ENCODE peak calls at places on chromosome 16, in four cellular contexts. V is K562, P is A549, U is GM12878. F is an unnamed sample.

GRCh38 chr16:47565454-47565853 is 104.3 kb downstream of the PHKB start:
- DNase-seq in V (no peak), P (no peak), U (no peak), F (no peak)

GRCh38 chr16:10181196-10182162 is 749 bp downstream of the GRIN2A start:
- DNase-seq in V (peak), P (peak), U (no peak), F (peak)

GRCh38 chr16:58032710-58033293 is 7.2 kb downstream of the MMP15 start:
- DNase-seq in V (peak), P (no peak), U (no peak), F (no peak)

GRCh38 chr16:75754126-75754525 is 27.8 kb upstream of the CPHXL start:
- DNase-seq in V (no peak), P (no peak), U (no peak), F (peak)

GRCh38 chr16:14131774-14132695 is 60.9 kb downstream of the MRTFB start:
- DNase-seq in V (no peak), P (no peak), U (no peak), F (peak)

GRCh38 chr16:82715833-82716232 is 89.1 kb downstream of the CDH13 start:
- DNase-seq in V (no peak), P (no peak), U (no peak), F (no peak)

GRCh38 chr16:54453863-54454262 is 167.3 kb upstream of the IRX3 start:
- DNase-seq in V (no peak), P (no peak), U (no peak), F (no peak)

GRCh38 chr16:4675864-4676786 is 17.2 kb upstream of the NUDT16L1 start:
- DNase-seq in V (no peak), P (no peak), U (no peak), F (peak)

GRCh38 chr16:19472487-19472886 is 49.4 kb downstream of the GDE1 start:
- DNase-seq in V (no peak), P (no peak), U (no peak), F (no peak)

GRCh38 chr16:55465077-55465896 is 13.7 kb upstream of the MMP2 start:
- DNase-seq in V (peak), P (peak), U (peak), F (peak)

GRCh38 chr16:89071686-89072182 is 21.9 kb upstream of the ACSF3 start:
- DNase-seq in V (peak), P (no peak), U (no peak), F (no peak)

GRCh38 chr16:3857189-3858013 is 23.1 kb downstream of the CREBBP start:
- DNase-seq in V (no peak), P (no peak), U (peak), F (peak)

GRCh38 chr16:22141746-22142145 is 20.6 kb upstream of the SDR42E2 start:
- DNase-seq in V (peak), P (peak), U (no peak), F (peak)

GRCh38 chr16:86823895-86824671 is 245.7 kb downstream of the FOXL1 start:
- DNase-seq in V (no peak), P (no peak), U (no peak), F (no peak)

GRCh38 chr16:12868169-12868568 is 33.2 kb upstream of the SHISA9 start:
- DNase-seq in V (no peak), P (no peak), U (no peak), F (no peak)

GRCh38 chr16:49356728-49357488 is 16.7 kb upstream of the C16orf78 start:
- DNase-seq in V (no peak), P (no peak), U (no peak), F (no peak)

GRCh38 chr16:23650674-23651073 is 9.4 kb downstream of the DCTN5 start:
- DNase-seq in V (no peak), P (no peak), U (no peak), F (no peak)
- TF ChIP-seq POLR2AphosphoS2 in V (no peak), P (no peak), U (no peak), F (no peak)

DNA sequence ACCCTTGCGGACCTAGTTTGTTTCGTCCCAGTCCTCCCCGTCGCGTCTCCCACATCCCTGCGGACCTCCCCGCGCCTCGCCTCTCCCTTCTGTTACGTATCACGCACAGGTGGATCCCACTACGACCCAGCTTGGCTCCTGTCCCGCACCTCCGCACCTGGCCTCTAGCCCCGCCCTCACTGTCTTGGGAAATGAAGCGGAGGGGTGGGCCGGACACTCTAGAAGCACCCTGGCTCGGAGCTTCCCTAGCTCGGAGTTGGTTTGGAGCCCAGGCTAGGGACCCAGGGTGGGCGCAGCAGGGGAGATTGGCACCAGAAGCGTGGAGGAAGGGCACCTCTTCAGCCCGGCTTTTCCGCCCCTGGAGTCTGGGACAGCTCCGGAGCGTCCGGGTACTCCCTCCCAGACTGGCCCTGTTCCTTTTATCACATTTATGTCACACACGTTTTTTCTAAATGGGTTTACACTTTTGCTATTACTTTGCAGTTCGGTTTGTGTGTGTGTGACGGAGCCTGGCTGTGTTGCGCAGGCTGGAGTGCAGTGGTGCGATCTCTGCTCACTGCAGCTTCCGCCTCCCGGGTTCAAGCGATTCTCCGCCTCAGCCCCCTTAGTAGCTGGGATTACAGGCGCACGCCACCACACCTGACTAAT is 1.4 kb upstream of the CEMP1 start:
- DNase-seq in V (peak), P (no peak), U (peak), F (peak)
- TF ChIP-seq POLR2AphosphoS2 in V (no peak), P (no peak), U (no peak), F (no peak)

GRCh38 chr16:85447657-85448313 is 165.3 kb upstream of the GSE1 start:
- DNase-seq in V (no peak), P (no peak), U (no peak), F (no peak)

GRCh38 chr16:85449885-85450245 is 163.3 kb upstream of the GSE1 start:
- DNase-seq in V (no peak), P (no peak), U (no peak), F (no peak)

GRCh38 chr16:85449195-85449884 is 163.8 kb upstream of the GSE1 start:
- DNase-seq in V (no peak), P (no peak), U (no peak), F (peak)

GRCh38 chr16:85446846-85447656 is 166.1 kb upstream of the GSE1 start:
- DNase-seq in V (no peak), P (no peak), U (peak), F (no peak)

DNA sequence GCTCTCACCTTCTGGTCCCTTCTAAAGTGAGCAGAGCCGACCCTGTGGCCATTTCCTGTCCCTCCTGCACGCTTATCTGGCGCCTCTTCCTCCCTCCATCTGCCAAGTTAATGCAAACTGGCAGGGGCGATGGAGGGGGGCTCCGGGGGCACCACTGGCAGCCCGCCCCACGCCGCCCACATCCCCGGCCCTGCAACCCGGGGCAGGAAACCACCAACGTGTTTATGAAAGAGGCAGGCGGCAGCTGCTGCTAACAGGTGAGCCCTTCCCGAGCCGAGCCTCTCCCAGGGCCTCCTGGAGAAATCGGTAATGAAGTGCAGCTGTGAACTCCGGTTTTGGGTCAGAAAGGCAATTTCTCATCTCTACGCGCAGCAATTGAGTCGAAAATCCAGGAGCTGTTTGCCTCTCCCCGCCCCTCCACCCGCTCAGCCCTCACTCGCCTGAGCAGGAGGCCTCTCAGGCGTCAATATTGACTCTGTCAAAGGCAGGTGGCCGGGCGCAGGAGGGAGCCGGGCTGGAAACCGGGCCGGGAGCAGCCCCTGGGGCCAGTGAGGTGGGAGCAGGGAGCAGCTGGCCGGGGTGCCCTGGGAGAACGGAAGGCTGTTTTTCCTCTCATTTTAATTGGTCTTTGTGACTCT is 164.4 kb upstream of the GSE1 start:
- DNase-seq in V (no peak), P (no peak), U (no peak), F (peak)
- TF ChIP-seq POLR2AphosphoS2 in V (no peak), P (no peak), U (no peak), F (no peak)

GRCh38 chr16:1961651-1962067 is 2.3 kb downstream of the NDUFB10 start:
- DNase-seq in V (peak), P (no peak), U (no peak), F (peak)
- TF ChIP-seq POLR2AphosphoS2 in V (no peak), P (no peak), U (no peak), F (no peak)

GRCh38 chr16:11621920-11622651 is 35.4 kb upstream of the LITAF start:
- DNase-seq in V (no peak), P (no peak), U (no peak), F (no peak)
- TF ChIP-seq POLR2AphosphoS2 in V (no peak), P (no peak), U (no peak), F (no peak)

DNA sequence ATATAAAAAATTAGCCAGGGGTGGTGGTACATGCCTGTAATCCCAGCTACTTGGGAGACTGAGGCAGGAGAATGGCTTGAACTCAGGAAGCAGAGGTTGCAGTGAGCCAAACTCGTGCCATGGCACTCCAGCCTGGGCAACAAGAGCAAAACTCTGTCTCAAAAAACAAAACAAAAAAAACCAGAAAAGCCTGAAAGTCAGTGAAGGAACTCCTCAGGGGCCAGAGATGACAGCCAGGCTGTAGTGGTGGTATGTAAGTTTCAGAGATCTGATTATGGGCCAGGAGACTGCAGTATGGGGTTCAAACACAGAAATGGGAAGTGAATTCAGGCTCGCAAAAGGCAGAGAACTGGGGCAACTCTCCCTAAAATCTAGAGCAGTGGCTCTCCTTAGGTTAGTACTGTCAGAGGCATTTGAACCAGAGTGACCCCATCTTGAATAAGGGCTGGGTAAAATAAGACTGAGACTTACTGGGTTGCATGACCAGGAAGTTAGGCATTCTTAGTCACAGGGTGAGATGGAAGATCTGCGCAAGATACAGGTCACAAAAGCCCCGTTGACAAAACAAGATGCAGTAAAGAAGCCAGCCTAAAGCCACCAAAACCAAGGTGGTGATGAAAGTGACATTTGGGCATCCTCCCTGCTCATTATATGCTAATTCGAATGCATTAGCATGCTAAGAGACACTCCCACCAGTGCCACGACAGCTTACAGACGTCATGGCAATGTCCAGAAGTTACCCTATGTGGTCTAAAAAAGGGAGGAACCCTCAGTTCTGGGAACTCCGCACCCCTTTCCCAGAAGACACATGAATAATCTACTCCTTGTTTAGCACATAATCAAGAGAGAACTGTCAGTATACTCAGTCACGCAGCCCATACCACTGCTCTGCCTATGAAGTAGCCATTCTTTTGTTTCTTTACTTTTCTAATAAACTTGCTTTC is 120.2 kb upstream of the XYLT1 start:
- DNase-seq in V (no peak), P (no peak), U (no peak), F (no peak)
- TF ChIP-seq POLR2AphosphoS2 in V (no peak), P (no peak), U (no peak), F (no peak)

GRCh38 chr16:11265124-11265523 is 4.0 kb downstream of the TNP2 start:
- DNase-seq in V (no peak), P (no peak), U (no peak), F (no peak)

GRCh38 chr16:11262915-11263314 is 6.2 kb downstream of the TNP2 start:
- DNase-seq in V (no peak), P (no peak), U (no peak), F (no peak)

GRCh38 chr16:11264155-11264832 is 4.8 kb downstream of the TNP2 start:
- DNase-seq in V (no peak), P (no peak), U (no peak), F (no peak)

GRCh38 chr16:11260596-11260966 is 4.6 kb upstream of the SOCS1 start:
- DNase-seq in V (no peak), P (no peak), U (no peak), F (no peak)

GRCh38 chr16:11263737-11264136 is 5.4 kb downstream of the TNP2 start:
- DNase-seq in V (no peak), P (no peak), U (no peak), F (no peak)
- TF ChIP-seq POLR2AphosphoS2 in V (no peak), P (no peak), U (no peak), F (no peak)

GRCh38 chr16:29992371-29992967 is 2.9 kb downstream of the HIRIP3 start:
- DNase-seq in V (no peak), P (no peak), U (no peak), F (no peak)

GRCh38 chr16:29993903-29994612 is 1.4 kb downstream of the HIRIP3 start:
- DNase-seq in V (no peak), P (no peak), U (no peak), F (no peak)

GRCh38 chr16:29991571-29991904 is 3.9 kb downstream of the HIRIP3 start:
- DNase-seq in V (no peak), P (no peak), U (no peak), F (no peak)

GRCh38 chr16:29994613-29995329 is 646 bp downstream of the HIRIP3 start:
- DNase-seq in V (peak), P (no peak), U (no peak), F (no peak)

DNA sequence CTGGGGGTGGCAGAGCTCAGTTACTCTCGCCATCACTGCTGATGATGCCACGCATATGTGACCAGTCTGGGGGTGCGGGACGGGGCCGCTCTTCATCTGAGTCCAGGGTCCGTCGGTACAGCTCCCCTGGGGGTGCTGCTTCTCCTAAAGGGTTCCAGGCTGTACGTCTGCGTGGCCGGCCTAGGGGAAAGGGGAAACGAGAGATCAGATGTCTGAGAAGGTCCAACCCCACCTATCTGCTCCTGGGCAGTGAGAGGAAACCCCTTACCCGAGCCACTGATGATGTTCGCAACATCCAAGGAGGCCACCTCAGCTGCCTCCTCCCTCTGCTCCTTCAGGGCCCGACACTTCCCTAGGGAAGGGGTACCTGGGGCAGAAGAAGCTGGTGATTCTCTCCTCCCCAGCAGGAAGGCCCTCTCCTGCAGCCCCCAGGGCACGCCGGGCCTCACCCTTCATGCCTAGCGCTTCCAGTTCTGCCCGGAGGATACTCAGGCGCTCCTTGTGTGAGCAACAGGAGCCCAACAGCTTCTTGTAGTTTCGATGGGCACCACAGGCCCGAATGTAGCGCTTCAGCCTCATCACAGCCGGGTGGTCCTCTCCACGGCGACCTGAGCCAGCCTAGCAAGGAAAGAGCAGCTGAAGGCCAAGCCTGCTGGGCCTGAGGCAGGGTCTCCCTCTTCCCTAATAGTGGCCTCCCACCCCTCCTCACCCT is 2.1 kb downstream of the HIRIP3 start:
- DNase-seq in V (no peak), P (no peak), U (no peak), F (no peak)
- TF ChIP-seq POLR2AphosphoS2 in V (no peak), P (no peak), U (no peak), F (no peak)

GRCh38 chr16:728890-729744 is 2.2 kb downstream of the HAGHL start:
- DNase-seq in V (peak), P (no peak), U (no peak), F (no peak)
- TF ChIP-seq POLR2AphosphoS2 in V (no peak), P (no peak), U (no peak), F (no peak)

F was measured in HepG2.